ENCODE peak calls at places on chromosomes 4 and X, in eight cellular contexts. D, V, B, M, N, W, L and I are unnamed samples.

GRCh38 chr4:41142946-41143720 is 71.2 kb downstream of the APBB2 start:
- DNase-seq in D (no peak), M (peak), L (no peak), W (no peak), V (peak), B (no peak), N (no peak), I (peak)

GRCh38 chrX:41350150-41350975 is 16.4 kb downstream of the DDX3X start:
- DNase-seq in L (no peak), V (no peak), B (peak), D (no peak), N (no peak), M (no peak), W (no peak), I (no peak)

GRCh38 chrX:103817502-103817901 is 14.6 kb downstream of the RAB9B start:
- DNase-seq in L (no peak), M (no peak), V (no peak), B (peak), N (no peak), D (no peak), W (peak), I (peak)

GRCh38 chr4:74111990-74112389 is 13.0 kb upstream of the CXCL2 start:
- DNase-seq in M (no peak), D (no peak), N (no peak), L (no peak), V (no peak), W (no peak), B (peak), I (no peak)

GRCh38 chrX:135170877-135171519 is at the start of gene CT55:
- DNase-seq in B (peak), M (no peak), N (no peak), W (no peak), D (no peak), V (no peak), L (peak), I (no peak)

GRCh38 chrX:1246816-1247215 is 21.8 kb upstream of the CSF2RA start:
- DNase-seq in B (peak), L (peak), W (peak), D (peak), N (no peak), V (peak), M (peak), I (no peak)

GRCh38 chr4:70603856-70604255 is 11.8 kb downstream of the AMBN start:
- DNase-seq in M (no peak), B (no peak), N (no peak), D (no peak), W (no peak), V (no peak), L (no peak), I (no peak)

GRCh38 chr4:93299116-93299515 is 529.4 kb upstream of the ATOH1 start:
- DNase-seq in L (no peak), D (no peak), W (no peak), M (no peak), V (no peak), N (no peak), B (no peak), I (no peak)

GRCh38 chr4:102586644-102587021 is 85.5 kb downstream of the NFKB1 start:
- DNase-seq in B (no peak), D (no peak), W (peak), M (no peak), V (no peak), N (no peak), L (no peak), I (no peak)

GRCh38 chr4:15373363-15373762 is 54.5 kb upstream of the C1QTNF7 start:
- DNase-seq in D (no peak), B (no peak), V (no peak), W (no peak), N (no peak), M (no peak), L (no peak), I (no peak)

GRCh38 chrX:32289356-32289755 is 922.0 kb downstream of the DMD start:
- DNase-seq in B (no peak), M (no peak), D (no peak), W (no peak), N (no peak), V (no peak), L (no peak), I (no peak)

GRCh38 chr4:150781108-150781663 is 199.2 kb downstream of the MAB21L2 start:
- DNase-seq in N (no peak), D (no peak), W (no peak), B (no peak), M (no peak), V (no peak), L (no peak), I (no peak)

GRCh38 chr4:188417181-188417580 is 277.9 kb downstream of the TRIML1 start:
- DNase-seq in W (no peak), V (no peak), D (no peak), N (no peak), L (no peak), B (peak), M (no peak), I (no peak)

GRCh38 chr4:148778980-148779675 is 336.9 kb upstream of the NR3C2 start:
- DNase-seq in B (no peak), V (no peak), N (no peak), W (no peak), M (no peak), L (no peak), D (no peak), I (no peak)

GRCh38 chr4:185210102-185210981 is 944 bp downstream of the SNX25 start:
- DNase-seq in V (peak), N (peak), D (no peak), M (peak), L (peak), W (no peak), B (peak), I (peak)

GRCh38 chr4:38188631-38189101 is 228.5 kb downstream of the PTTG2 start:
- DNase-seq in V (peak), B (no peak), M (no peak), N (no peak), W (no peak), L (no peak), D (no peak), I (no peak)

GRCh38 chr4:180330521-180330920 is 1912.7 kb upstream of the TENM3 start:
- DNase-seq in N (no peak), D (no peak), B (no peak), L (no peak), V (no peak), M (no peak), W (no peak), I (no peak)

GRCh38 chrX:124680287-124680686 is 333.9 kb downstream of the SH2D1A start:
- DNase-seq in L (no peak), N (no peak), B (no peak), W (no peak), V (no peak), M (no peak), D (no peak), I (no peak)

GRCh38 chr4:151472711-151473110 is 63.7 kb downstream of the FHIP1A start:
- DNase-seq in W (no peak), V (no peak), L (no peak), B (no peak), D (no peak), N (no peak), M (no peak), I (no peak)

GRCh38 chr4:182917182-182918043 is at the start of gene DCTD:
- DNase-seq in W (no peak), N (no peak), D (peak), B (peak), V (peak), L (peak), M (peak), I (peak)

GRCh38 chr4:34289489-34289888 is 1954.8 kb downstream of the ARAP2 start:
- DNase-seq in V (no peak), L (no peak), N (no peak), B (no peak), W (no peak), D (no peak), M (no peak), I (no peak)

GRCh38 chr4:145756244-145756643 is 76.3 kb downstream of the C4orf51 start:
- DNase-seq in L (no peak), N (no peak), D (no peak), V (no peak), M (no peak), W (no peak), B (no peak), I (no peak)

GRCh38 chrX:7139202-7140081 is 8.1 kb upstream of the STS start:
- DNase-seq in M (no peak), N (no peak), V (no peak), L (no peak), B (no peak), W (no peak), D (no peak), I (no peak)

GRCh38 chr4:72613959-72614358 is 44.9 kb upstream of the ADAMTS3 start:
- DNase-seq in V (no peak), L (no peak), M (no peak), N (no peak), W (no peak), D (no peak), B (no peak), I (no peak)

GRCh38 chrX:72526534-72527508 is 45.8 kb downstream of the HDAC8 start:
- DNase-seq in D (no peak), L (no peak), N (no peak), B (no peak), M (no peak), V (no peak), W (no peak), I (no peak)

GRCh38 chr4:7392438-7393374 is 42.0 kb downstream of the PSAPL1 start:
- DNase-seq in L (peak), W (no peak), D (peak), B (peak), N (peak), M (no peak), V (peak), I (no peak)
- TF ChIP-seq CTCF in L (no peak), W (no peak), D (no peak), B (no peak), N (no peak), M (no peak), V (no peak), I (no peak)

DNA sequence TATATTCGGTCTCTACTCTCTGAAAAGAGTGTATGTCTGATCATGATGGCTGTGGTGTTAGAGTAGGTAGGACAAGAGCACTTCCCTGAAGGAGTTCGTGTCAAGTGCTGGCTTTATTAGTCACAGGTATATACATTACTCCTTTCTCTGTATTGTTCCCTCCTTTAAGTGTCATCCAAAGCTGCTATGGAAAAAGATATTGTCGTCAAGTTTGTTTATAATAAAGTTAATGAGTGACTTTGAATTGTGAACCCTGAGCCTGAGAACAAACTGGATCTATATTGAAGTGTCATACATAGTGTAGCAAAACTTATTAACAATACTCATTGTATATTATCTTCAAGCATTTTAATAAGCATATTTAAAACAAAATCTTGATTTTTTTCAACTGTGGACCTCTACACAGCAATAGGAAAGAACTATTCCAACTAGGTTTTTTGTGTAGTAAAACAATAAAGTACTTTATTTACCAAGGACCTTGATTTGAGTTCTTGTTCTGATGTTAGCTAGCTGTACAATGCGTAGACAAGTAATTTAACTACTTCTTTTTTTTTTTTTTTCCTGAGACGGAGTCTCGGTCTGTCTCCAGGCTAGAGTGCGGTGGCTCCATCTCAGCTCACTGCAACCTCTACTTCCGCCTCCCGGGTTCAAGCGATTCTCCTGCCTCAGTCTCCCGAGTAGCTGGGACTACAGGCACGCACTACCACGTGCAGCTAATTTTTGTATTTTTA is 177.7 kb downstream of the RAPGEF2 start:
- DNase-seq in M (no peak), B (no peak), N (no peak), D (no peak), W (no peak), V (no peak), L (no peak), I (no peak)
- TF ChIP-seq POLR2AphosphoS5 in M (no peak), B (no peak), N (no peak), D (no peak), W (no peak), V (no peak), L (no peak), I (no peak)

DNA sequence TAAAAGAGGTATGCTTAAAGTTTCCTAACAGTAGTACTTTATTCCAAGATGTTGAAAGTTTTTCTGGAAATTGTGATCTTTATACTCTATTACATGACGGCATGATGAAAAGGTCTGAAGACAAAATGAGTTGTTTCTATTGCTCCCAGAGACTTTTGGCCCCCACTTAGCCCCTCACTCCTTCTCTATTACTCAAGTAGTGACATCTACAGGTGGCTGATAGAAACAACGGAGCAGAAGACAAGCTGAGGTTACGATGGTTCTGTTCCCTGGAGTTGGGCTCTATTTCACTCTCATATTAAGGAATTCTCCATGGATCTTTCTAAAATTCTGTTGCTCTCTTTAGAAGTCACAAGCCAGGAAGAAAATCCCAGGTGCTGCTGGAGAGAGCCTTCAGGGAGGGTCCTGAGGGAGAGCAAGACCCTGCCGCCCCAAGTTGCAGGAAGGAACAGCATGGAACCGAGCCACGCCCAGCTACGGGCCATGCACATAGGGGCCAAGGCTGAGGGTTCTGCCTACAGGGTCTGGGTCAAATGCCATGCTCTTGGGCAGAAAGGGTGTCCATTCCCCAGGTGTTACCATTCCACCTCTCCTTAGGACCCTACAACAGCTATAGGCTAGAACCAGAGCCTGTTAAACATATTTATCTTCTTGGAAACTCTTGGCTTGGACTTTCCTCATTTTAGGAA is 22.7 kb downstream of the RPL9 start:
- DNase-seq in L (peak), W (no peak), N (no peak), V (no peak), D (no peak), B (peak), M (no peak), I (no peak)
- TF ChIP-seq CTCF in L (no peak), W (peak), N (no peak), V (no peak), D (no peak), B (peak), M (no peak), I (no peak)

GRCh38 chr4:152587127-152587526 is 51.2 kb upstream of the FBXW7 start:
- DNase-seq in B (no peak), M (no peak), W (no peak), V (no peak), N (no peak), L (no peak), D (no peak), I (no peak)

GRCh38 chr4:152588869-152589268 is 53.0 kb upstream of the FBXW7 start:
- DNase-seq in D (no peak), L (no peak), M (no peak), W (no peak), V (no peak), B (no peak), N (no peak), I (no peak)

GRCh38 chr4:152591876-152592275 is 56.0 kb upstream of the FBXW7 start:
- DNase-seq in B (no peak), D (no peak), W (no peak), M (no peak), L (no peak), N (no peak), V (no peak), I (no peak)

GRCh38 chr4:152591361-152591760 is 55.5 kb upstream of the FBXW7 start:
- DNase-seq in M (peak), V (peak), B (peak), D (no peak), L (peak), W (no peak), N (peak), I (no peak)

DNA sequence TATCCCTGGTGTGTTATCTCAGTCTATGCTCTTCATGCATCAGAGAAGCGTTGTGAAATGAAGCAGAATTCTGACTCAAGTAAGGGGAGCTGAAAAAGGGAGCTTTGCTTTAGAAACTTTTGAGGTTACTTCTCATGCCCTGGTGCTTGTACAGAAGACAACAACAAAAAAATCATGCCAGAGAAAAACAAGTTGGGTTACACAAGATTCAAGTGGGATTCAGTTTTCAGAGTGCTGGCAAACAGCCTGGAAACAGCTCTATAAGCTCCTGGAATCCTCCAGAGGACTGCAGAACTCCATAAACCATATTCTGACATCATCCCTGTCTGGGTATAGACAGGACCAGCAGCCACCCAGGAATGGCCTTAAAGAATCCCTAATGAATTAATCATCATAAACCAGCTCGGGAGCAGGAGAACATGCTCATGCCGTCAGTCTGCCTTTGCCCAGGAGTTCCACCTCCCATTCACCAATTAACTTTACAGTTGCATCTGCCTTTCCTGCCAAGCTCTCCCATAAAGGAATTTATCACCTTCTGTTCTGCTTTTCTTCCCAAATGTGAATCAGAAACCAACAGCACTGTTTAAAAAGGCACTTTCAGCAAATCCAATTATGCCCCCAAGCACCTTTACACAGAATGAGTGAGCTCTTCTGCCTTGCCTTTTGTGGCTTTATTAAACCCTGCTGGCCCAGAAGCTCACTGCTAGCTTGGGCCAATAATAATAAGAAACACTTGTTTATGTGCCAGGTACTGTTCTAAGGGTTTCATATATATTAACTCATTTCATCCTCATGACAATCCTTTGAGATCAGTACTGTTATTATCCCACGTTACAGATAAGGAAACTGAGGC is 54.5 kb upstream of the FBXW7 start:
- DNase-seq in W (no peak), M (peak), V (no peak), N (no peak), D (no peak), B (no peak), L (no peak), I (peak)
- TF ChIP-seq POLR2AphosphoS5 in W (no peak), M (peak), V (no peak), N (no peak), D (peak), B (no peak), L (no peak), I (peak)

GRCh38 chr4:154329268-154329858 is 162.2 kb downstream of the DCHS2 start:
- DNase-seq in D (no peak), W (no peak), M (no peak), V (no peak), L (peak), N (no peak), B (peak), I (no peak)
- TF ChIP-seq CTCF in D (no peak), W (peak), M (peak), V (no peak), L (peak), N (no peak), B (peak), I (peak)

DNA sequence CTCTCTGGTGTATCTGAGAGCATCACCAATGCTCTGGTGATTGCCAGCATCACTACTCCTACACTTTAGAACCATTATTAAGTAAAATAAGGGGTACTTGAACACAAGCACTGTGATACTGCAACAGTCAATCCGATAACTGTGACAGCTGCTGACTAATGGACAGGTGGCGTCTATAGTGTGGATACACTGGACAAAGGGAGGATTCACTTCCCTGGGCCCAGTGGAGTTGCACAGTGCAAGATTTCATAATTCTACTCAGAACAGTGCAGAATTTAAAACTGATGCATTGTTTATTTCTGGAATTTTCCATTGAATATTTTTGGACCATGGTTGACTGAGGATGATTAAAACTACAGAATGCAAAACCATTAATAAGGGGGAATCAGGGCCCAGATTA is 97.8 kb downstream of the SHROOM3 start:
- DNase-seq in V (no peak), N (no peak), B (no peak), M (no peak), L (no peak), D (no peak), W (no peak), I (no peak)
- TF ChIP-seq POLR2AphosphoS5 in V (no peak), N (no peak), B (no peak), M (no peak), L (no peak), D (no peak), W (no peak), I (no peak)

GRCh38 chr4:140595065-140595464 is 26.3 kb upstream of the UCP1 start:
- DNase-seq in M (no peak), V (peak), N (no peak), D (no peak), B (peak), W (no peak), L (no peak), I (peak)
- TF ChIP-seq CTCF in M (no peak), V (peak), N (no peak), D (no peak), B (peak), W (peak), L (peak), I (peak)

GRCh38 chr4:113678651-113679050 is 82.9 kb downstream of the CAMK2D start:
- DNase-seq in N (no peak), M (no peak), B (no peak), L (no peak), W (no peak), D (no peak), V (no peak), I (no peak)
- TF ChIP-seq POLR2AphosphoS5 in N (no peak), M (no peak), B (no peak), L (no peak), W (no peak), D (no peak), V (no peak), I (no peak)